ENCODE peak calls at places on chromosomes 2 and 18, in ten cellular contexts. U is Ammon's horn; T is caudate nucleus; V is cerebellum; A is stimulated activated CD8-positive, alpha-beta memory T cell treated with anti-CD3 and anti-CD28 coated beads, Interleukin-4, amount 100 ng/mL, for 24 hours; Z is RWPE1; D is NCI-H1930; X is small intestine; F is RCC 7860; O is T47D. G is an unnamed sample.

GRCh38 chr18:23586249-23587196 is at the start of gene NPC1:
- DNase-seq in A (peak), V (peak), F (peak), T (peak), Z (peak), U (peak), X (peak), O (peak), D (peak), G (peak)

GRCh38 chr2:65300772-65301711 is 73.4 kb downstream of the ACTR2 start:
- DNase-seq in F (peak), U (peak), A (peak), O (no peak), T (no peak), V (peak), D (no peak), X (peak), Z (no peak), G (no peak)

GRCh38 chr2:150027164-150027563 is 439.6 kb upstream of the MMADHC start:
- DNase-seq in V (no peak), T (no peak), D (no peak), F (no peak), O (no peak), U (no peak), X (no peak), A (no peak), Z (no peak), G (no peak)

GRCh38 chr2:240613781-240614180 is 11.5 kb upstream of the GPR35 start:
- DNase-seq in F (no peak), X (no peak), O (no peak), Z (no peak), V (no peak), U (no peak), A (no peak), D (no peak), T (no peak), G (no peak)

GRCh38 chr18:77103991-77104521 is 28.5 kb downstream of the MBP start:
- DNase-seq in O (no peak), Z (no peak), V (no peak), T (no peak), A (no peak), U (no peak), D (no peak), F (no peak), X (peak), G (no peak)

GRCh38 chr2:97745474-97746172 is 32.2 kb downstream of the ZAP70 start:
- DNase-seq in U (no peak), O (no peak), A (peak), Z (no peak), T (no peak), D (no peak), X (peak), F (no peak), V (no peak), G (no peak)

GRCh38 chr2:75494137-75494769 is 66.5 kb downstream of the EVA1A start:
- DNase-seq in Z (no peak), O (no peak), A (no peak), D (no peak), F (no peak), V (no peak), U (no peak), X (no peak), T (no peak), G (no peak)

GRCh38 chr2:29459445-29460179 is 344.4 kb downstream of the CLIP4 start:
- DNase-seq in X (no peak), Z (peak), O (no peak), T (no peak), V (no peak), A (no peak), D (no peak), U (no peak), F (no peak), G (no peak)

GRCh38 chr2:46302005-46302696 is 4.9 kb downstream of the EPAS1 start:
- DNase-seq in V (no peak), A (no peak), F (no peak), O (no peak), U (no peak), Z (no peak), T (no peak), X (no peak), D (no peak), G (no peak)

GRCh38 chr2:108806362-108806761 is 19.8 kb downstream of the CCDC138 start:
- DNase-seq in X (no peak), U (no peak), O (no peak), D (no peak), F (no peak), V (no peak), A (no peak), T (no peak), Z (no peak), G (no peak)

GRCh38 chr18:76450452-76450851 is 44.6 kb downstream of the ZNF516 start:
- DNase-seq in Z (no peak), A (no peak), D (no peak), U (no peak), T (no peak), X (no peak), V (no peak), O (no peak), F (no peak), G (no peak)

GRCh38 chr2:219962801-219963200 is 335.4 kb downstream of the SLC4A3 start:
- DNase-seq in U (no peak), O (no peak), T (no peak), A (no peak), D (no peak), Z (no peak), V (no peak), F (no peak), X (no peak), G (no peak)

GRCh38 chr2:54497738-54498680 is 41.9 kb downstream of the SPTBN1 start:
- DNase-seq in X (peak), D (no peak), T (no peak), U (peak), O (peak), V (no peak), Z (no peak), A (no peak), F (no peak), G (peak)